ENCODE peak calls at places on chromosomes 11 and 22, in five cellular contexts. G, T, U, M and X are unnamed samples.

GRCh38 chr11:61695917-61696316 is 15.7 kb downstream of the DAGLA start:
- DNase-seq in G (peak; percentile 63), T (no peak), U (no peak), M (peak; percentile 83), X (peak; percentile 61)

GRCh38 chr11:4125141-4125540 is 30.5 kb downstream of the RRM1 start:
- DNase-seq in G (no peak), T (no peak), U (no peak), M (peak; percentile 34), X (no peak)

GRCh38 chr11:63985812-63986155 is 454 bp upstream of the OTUB1 start:
- DNase-seq in G (no peak), T (no peak), U (no peak), M (no peak), X (no peak)

GRCh38 chr11:56876621-56877312 is 111.9 kb upstream of the OR5AK2 start:
- DNase-seq in G (no peak), T (no peak), U (no peak), M (no peak), X (no peak)

GRCh38 chr22:49370841-49371301 is 456.8 kb downstream of the BRD1 start:
- DNase-seq in G (peak; percentile 29), T (no peak), U (peak; percentile 18), M (no peak), X (no peak)

GRCh38 chr22:33875316-33875715 is 45.0 kb downstream of the LARGE1 start:
- DNase-seq in G (no peak), T (no peak), U (no peak), M (no peak), X (no peak)

GRCh38 chr22:29331213-29331612 is 15.7 kb upstream of the RASL10A start:
- DNase-seq in G (no peak), T (no peak), U (no peak), M (no peak), X (no peak)

GRCh38 chr11:95835768-95836488 is 45.6 kb downstream of the CEP57 start:
- DNase-seq in G (peak; percentile 55), T (peak; percentile 72), U (peak; percentile 64), M (peak; percentile 93), X (peak; percentile 79)

GRCh38 chr22:42959472-42960145 is 55.3 kb downstream of the PACSIN2 start:
- DNase-seq in G (no peak), T (no peak), U (no peak), M (peak; percentile 92), X (peak; percentile 93)

GRCh38 chr22:20298803-20299735 is 20.8 kb downstream of the DGCR6L start:
- DNase-seq in G (peak; percentile 98), T (peak; percentile 92), U (peak; percentile 95), M (peak; percentile 71), X (peak; percentile 81)

GRCh38 chr11:46383974-46384701 is 2.7 kb downstream of the MDK start:
- DNase-seq in G (no peak), T (no peak), U (no peak), M (no peak), X (no peak)

GRCh38 chr11:130634981-130635473 is 186.6 kb downstream of the ADAMTS15 start:
- DNase-seq in G (no peak), T (no peak), U (no peak), M (peak; percentile 46), X (no peak)
- H3K14ac ChIP-seq in G (no peak overlapping the region), T (peak overlapping the region; percentile 49), U (no peak overlapping the region), M (no peak overlapping the region), X (no peak overlapping the region)

GRCh38 chr22:22952531-22953295 is 65.1 kb downstream of the IGLL5 start:
- DNase-seq in G (no peak), T (no peak), U (no peak), M (no peak), X (no peak)
- H3K9ac ChIP-seq in G (no peak overlapping the region), T (no peak overlapping the region), U (no peak overlapping the region), M (no peak overlapping the region), X (no peak overlapping the region)

GRCh38 chr11:839875-840617 is 2.3 kb downstream of the POLR2L start:
- DNase-seq in G (no peak), T (no peak), U (no peak), M (no peak), X (no peak)

GRCh38 chr11:841981-842369 is 354 bp downstream of the POLR2L start:
- DNase-seq in G (no peak), T (no peak), U (no peak), M (no peak), X (peak; percentile 57)

GRCh38 chr11:843818-844692 is 1.4 kb downstream of the TSPAN4 start:
- DNase-seq in G (peak; percentile 86), T (no peak), U (peak; percentile 96), M (peak; percentile 93), X (peak; percentile 41)

GRCh38 chr11:843086-843704 is 543 bp downstream of the TSPAN4 start:
- DNase-seq in G (no peak), T (no peak), U (no peak), M (peak; percentile 48), X (no peak)

DNA sequence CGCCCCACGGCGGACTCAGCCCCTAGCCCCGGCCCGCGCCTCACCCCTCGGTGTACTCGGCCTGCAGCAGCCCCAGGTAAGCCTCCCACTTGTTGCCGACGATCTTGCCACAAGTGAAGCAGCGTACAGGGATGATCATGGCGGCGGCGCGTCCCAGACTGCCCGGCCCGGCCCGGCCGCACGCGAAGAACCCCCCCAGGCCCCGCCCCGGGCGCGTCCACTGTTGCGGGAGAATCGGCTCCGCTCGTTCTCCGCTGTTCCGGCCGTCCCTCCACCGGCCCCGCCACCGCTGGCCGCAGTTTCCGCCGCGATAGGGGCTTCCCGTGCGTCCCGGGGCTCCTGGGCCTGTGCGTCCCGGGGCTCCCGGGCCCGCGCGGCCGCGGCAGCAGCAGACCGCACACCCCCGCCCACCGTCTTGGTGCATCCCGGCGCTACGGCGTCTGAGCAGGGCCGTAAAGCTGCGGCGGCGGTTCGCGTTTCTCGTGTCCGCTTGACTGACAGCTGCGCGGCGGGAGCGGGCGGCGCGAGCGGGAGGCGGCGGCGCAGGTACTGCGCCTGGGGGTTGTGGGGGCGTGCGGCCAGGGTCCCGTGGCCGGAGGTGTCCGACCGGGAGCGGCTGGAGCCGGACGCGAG is at the start of the genes POLR2L and TSPAN4:
- DNase-seq in G (peak; percentile 95), T (peak; percentile 90), U (peak; percentile 91), M (peak; percentile 89), X (peak; percentile 71)
- H2BK12ac ChIP-seq in G (peak within 1 kb of the TSS; percentile 92), T (peak within 1 kb of the TSS; percentile 69), U (peak within 1 kb of the TSS; percentile 15), M (peak within 1 kb of the TSS; percentile 91), X (peak within 1 kb of the TSS; percentile 87)

DNA sequence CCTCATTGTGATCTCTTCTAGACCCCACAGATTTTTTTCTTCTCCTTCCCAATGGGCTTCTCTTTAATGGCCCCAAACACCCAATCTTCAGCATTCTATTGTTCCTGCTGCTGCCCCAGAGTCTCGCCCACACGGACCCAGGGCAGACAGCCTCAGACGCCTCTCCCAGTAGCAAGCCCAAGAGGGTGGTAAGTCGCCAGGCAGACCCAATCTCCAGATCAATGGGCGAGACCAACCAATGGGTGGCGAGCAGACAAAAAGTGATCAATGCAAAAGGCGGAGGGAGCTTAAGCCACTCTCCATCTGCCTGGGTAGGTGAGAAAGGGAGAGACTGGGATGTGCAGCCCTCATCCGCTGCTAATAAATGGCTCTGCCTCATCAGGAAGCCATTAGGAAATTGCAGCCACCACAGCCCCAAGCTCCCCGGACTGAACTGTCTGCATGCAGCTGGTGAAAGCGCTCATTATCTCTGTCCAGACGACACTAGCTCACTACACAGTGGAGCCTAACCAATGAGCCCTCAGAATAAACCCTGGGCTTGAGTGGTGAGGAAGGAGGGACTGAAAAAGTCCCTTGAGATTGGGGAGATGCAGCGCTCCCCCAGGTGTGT is 81.8 kb downstream of the ETS1 start:
- DNase-seq in G (no peak), T (no peak), U (no peak), M (no peak), X (no peak)
- H3K14ac ChIP-seq in G (no peak overlapping the region), T (no peak overlapping the region), U (no peak overlapping the region), M (no peak overlapping the region), X (no peak overlapping the region)

DNA sequence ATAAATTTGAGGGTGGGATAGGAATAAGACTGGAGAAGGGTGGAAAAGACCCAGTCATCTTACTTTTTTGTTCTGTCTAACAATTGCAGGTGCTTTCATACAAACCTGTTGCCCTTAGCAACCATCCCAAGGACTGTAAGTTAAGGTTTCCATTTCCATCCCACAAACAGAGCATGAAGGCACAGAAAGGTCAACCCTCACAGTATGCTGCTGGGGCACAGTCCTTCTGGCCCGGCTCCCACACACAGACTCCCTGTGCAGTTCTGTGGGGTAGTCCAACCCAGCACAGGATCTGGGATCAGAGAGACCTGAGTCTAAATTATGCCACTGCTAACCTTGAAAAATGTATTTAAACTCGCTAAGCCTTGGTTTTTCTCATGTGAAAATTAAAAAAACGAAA is 38.4 kb upstream of the ETS1 start:
- DNase-seq in G (no peak), T (no peak), U (no peak), M (no peak), X (no peak)
- H3K9ac ChIP-seq in G (no peak overlapping the region), T (no peak overlapping the region), U (no peak overlapping the region), M (no peak overlapping the region), X (no peak overlapping the region)